ENCODE peak calls at places on chromosomes 3 and 15, in six cellular contexts. Z is CD8-positive, alpha-beta memory T cell; K is heart left ventricle; C is tibial artery; A is GM23248; U is psoas muscle. D is an unnamed sample. For H3K4me1, the result is how much of the 10 kb centered on the place peaks cover.

GRCh38 chr3:142065932-142066331 is 83.4 kb downstream of the TFDP2 start:
- DNase-seq in Z (no peak), U (no peak), K (no peak), C (no peak), A (no peak), D (no peak)

GRCh38 chr3:42351221-42351620 is 59.2 kb downstream of the LYZL4 start:
- DNase-seq in C (no peak), U (no peak), A (peak), Z (no peak), K (no peak), D (no peak)

GRCh38 chr3:56133423-56133822 is 334.8 kb downstream of the ERC2 start:
- DNase-seq in A (peak), Z (no peak), C (no peak), U (no peak), K (no peak), D (no peak)

GRCh38 chr3:55461896-55462295 is 25.2 kb downstream of the WNT5A start:
- DNase-seq in Z (no peak), K (no peak), A (peak), U (no peak), C (no peak), D (no peak)

GRCh38 chr3:72625616-72626337 is 222.5 kb downstream of the SHQ1 start:
- DNase-seq in Z (no peak), A (peak), K (no peak), U (no peak), C (no peak), D (no peak)

GRCh38 chr3:9499455-9500107 is 54.0 kb downstream of the LHFPL4 start:
- DNase-seq in K (no peak), Z (no peak), A (peak), U (no peak), C (no peak), D (no peak)

GRCh38 chr3:8501388-8502131 is at the start of gene LMCD1:
- DNase-seq in K (peak), Z (peak), C (peak), A (peak), U (peak), D (peak)

GRCh38 chr3:143313598-143314188 is 194.1 kb downstream of the CHST2 start:
- DNase-seq in A (no peak), K (no peak), U (no peak), C (no peak), Z (no peak), D (no peak)

GRCh38 chr3:46812237-46812791 is 50.9 kb downstream of the MYL3 start:
- DNase-seq in C (peak), A (peak), K (peak), U (peak), Z (peak), D (peak)

GRCh38 chr3:142288032-142288638 is 62.8 kb upstream of the GK5 start:
- DNase-seq in A (no peak), Z (no peak), K (no peak), C (no peak), U (no peak), D (no peak)

GRCh38 chr3:95899494-95899893 is 914.9 kb upstream of the EPHA6 start:
- DNase-seq in K (no peak), Z (no peak), U (no peak), A (peak), C (no peak), D (no peak)

GRCh38 chr3:182092662-182093262 is 381.0 kb downstream of the SOX2 start:
- DNase-seq in A (no peak), Z (no peak), U (no peak), C (no peak), K (no peak), D (no peak)

GRCh38 chr3:59425371-59425770 is 375.5 kb upstream of the CFAP20DC start:
- DNase-seq in U (no peak), Z (no peak), C (no peak), A (peak), K (no peak), D (no peak)

GRCh38 chr15:41562784-41563198 is 3.8 kb downstream of the TYRO3 start:
- DNase-seq in U (no peak), Z (no peak), K (no peak), C (no peak), A (no peak), D (no peak)

GRCh38 chr15:57538822-57539221 is 52.9 kb upstream of the MYZAP start:
- DNase-seq in U (no peak), Z (no peak), C (no peak), A (no peak), K (no peak), D (no peak)

GRCh38 chr15:90174140-90174891 is 26.8 kb upstream of the SEMA4B start:
- DNase-seq in Z (no peak), A (peak), C (peak), K (peak), U (peak), D (peak)

GRCh38 chr3:182632077-182632393 is 161.3 kb upstream of the ATP11B start:
- DNase-seq in Z (no peak), U (no peak), C (no peak), A (no peak), K (no peak), D (no peak)

GRCh38 chr3:23052230-23053019 is 150.7 kb upstream of the UBE2E2 start:
- DNase-seq in A (peak), C (no peak), K (no peak), U (no peak), Z (no peak), D (no peak)

GRCh38 chr3:184765730-184766074 is 46.3 kb upstream of the VPS8 start:
- DNase-seq in A (peak), C (no peak), U (no peak), Z (no peak), K (no peak), D (no peak)

GRCh38 chr3:67655364-67656121 is 1.1 kb upstream of the SUCLG2 start:
- DNase-seq in U (no peak), Z (peak), C (peak), K (peak), A (peak), D (peak)

GRCh38 chr3:187983484-187984124 is 170.4 kb upstream of the LPP start:
- DNase-seq in K (peak), C (peak), Z (no peak), A (peak), U (no peak), D (peak)

GRCh38 chr3:127831723-127832172 is 9.4 kb upstream of the MGLL start:
- DNase-seq in C (no peak), U (peak), A (peak), Z (no peak), K (peak), D (peak)

GRCh38 chr15:99932676-99933402 is 199.6 kb upstream of the LYSMD4 start:
- DNase-seq in Z (no peak), A (no peak), U (no peak), C (no peak), K (peak), D (peak)

GRCh38 chr3:64685331-64685799 is 2.4 kb downstream of the ADAMTS9 start:
- DNase-seq in A (peak), Z (no peak), C (peak), U (peak), K (peak), D (peak)

GRCh38 chr3:144106970-144107369 is 135.3 kb downstream of the DIPK2A start:
- DNase-seq in Z (no peak), A (no peak), C (no peak), U (no peak), K (no peak), D (no peak)

GRCh38 chr3:140636452-140637138 is 41.3 kb upstream of the TRIM42 start:
- DNase-seq in C (no peak), Z (no peak), U (no peak), K (no peak), A (peak), D (no peak)

GRCh38 chr3:183252973-183253363 is at the start of gene B3GNT5:
- DNase-seq in K (peak), A (no peak), U (peak), Z (no peak), C (no peak), D (no peak)

GRCh38 chr15:74752486-74753395 is 4.1 kb downstream of the CYP1A2 start:
- DNase-seq in U (no peak), K (no peak), A (peak), C (no peak), Z (no peak), D (no peak)

GRCh38 chr3:4722103-4722502 is 229.0 kb downstream of the ITPR1 start:
- DNase-seq in A (peak), U (peak), K (peak), C (no peak), Z (no peak), D (peak)

GRCh38 chr3:135627057-135627456 is 338.5 kb upstream of the PPP2R3A start:
- DNase-seq in U (no peak), Z (no peak), A (no peak), K (no peak), C (no peak), D (no peak)

GRCh38 chr3:177336841-177337430 is 139.7 kb upstream of the TBL1XR1 start:
- DNase-seq in K (no peak), C (no peak), Z (no peak), A (peak), U (no peak), D (no peak)
- H3K4me1 ChIP-seq in K (half or more), C (half or more), Z (under half), A (under half), U (half or more), D (half or more)

DNA sequence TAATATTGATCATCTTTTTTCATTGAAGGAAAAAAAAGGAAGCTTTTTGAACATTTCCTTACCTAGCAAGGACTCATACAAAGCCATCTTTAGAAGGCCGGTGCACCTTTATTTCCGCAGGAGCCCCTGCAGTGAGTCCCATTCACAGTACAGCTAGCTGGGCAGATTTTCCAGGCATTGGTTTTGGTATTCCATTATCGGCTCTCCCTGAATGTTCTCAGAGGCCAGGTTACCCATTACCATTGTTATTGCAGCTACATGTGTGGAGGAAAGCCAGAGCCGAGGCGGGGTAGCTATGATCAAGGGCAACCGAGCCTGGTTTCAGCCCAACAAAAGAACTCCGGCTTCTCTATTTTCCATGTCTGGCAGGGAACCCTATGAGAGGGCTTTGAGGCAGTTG is 100.2 kb downstream of the LRRK1 start:
- DNase-seq in U (no peak), Z (no peak), C (no peak), K (peak), A (no peak), D (no peak)
- H3K4me1 ChIP-seq in U (under half), Z (under half), C (under half), K (under half), A (under half), D (under half)

DNA sequence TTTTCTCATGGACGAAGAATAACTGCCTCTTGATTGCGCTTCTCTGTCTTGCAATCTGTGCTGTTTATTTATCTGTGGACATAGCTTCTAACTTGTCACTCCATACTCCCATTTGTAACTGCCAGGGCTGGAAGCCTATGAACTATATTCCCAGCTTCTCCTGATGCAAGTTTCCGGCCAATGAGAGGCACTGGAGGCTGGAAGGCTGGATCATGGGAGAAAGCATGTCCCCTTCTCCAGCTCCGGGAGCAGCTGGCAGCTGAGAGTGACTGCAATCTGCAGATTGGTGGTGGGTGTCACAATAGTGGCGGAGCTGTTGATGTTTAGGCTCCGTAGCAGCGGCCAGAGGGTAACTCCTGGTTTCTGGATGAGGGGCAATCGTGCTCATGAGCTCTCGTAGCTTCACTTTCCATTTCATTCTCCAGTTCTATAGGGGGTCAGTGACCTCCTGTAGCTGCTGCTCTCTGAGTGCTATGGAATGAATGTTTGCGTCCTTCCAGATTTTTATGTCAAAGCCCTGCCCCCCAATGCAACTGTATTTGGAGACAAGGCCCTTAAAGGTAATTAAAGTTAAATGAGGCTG is 35.7 kb upstream of the PCSK6 start:
- DNase-seq in Z (no peak), A (no peak), K (no peak), C (no peak), U (no peak), D (no peak)
- H3K4me1 ChIP-seq in Z (under half), A (under half), K (under half), C (under half), U (under half), D (under half)

GRCh38 chr15:60541784-60542617 is 63.1 kb upstream of the ICE2 start:
- DNase-seq in A (no peak), Z (no peak), C (no peak), U (peak), K (no peak), D (no peak)

GRCh38 chr15:60538129-60538528 is 59.2 kb upstream of the ICE2 start:
- DNase-seq in A (no peak), C (no peak), K (no peak), U (no peak), Z (no peak), D (no peak)

GRCh38 chr15:60539017-60539416 is 60.1 kb upstream of the ICE2 start:
- DNase-seq in U (no peak), Z (no peak), C (no peak), K (no peak), A (no peak), D (no peak)

GRCh38 chr15:60536951-60537350 is 58.0 kb upstream of the ICE2 start:
- DNase-seq in Z (no peak), A (no peak), K (no peak), U (no peak), C (no peak), D (no peak)

DNA sequence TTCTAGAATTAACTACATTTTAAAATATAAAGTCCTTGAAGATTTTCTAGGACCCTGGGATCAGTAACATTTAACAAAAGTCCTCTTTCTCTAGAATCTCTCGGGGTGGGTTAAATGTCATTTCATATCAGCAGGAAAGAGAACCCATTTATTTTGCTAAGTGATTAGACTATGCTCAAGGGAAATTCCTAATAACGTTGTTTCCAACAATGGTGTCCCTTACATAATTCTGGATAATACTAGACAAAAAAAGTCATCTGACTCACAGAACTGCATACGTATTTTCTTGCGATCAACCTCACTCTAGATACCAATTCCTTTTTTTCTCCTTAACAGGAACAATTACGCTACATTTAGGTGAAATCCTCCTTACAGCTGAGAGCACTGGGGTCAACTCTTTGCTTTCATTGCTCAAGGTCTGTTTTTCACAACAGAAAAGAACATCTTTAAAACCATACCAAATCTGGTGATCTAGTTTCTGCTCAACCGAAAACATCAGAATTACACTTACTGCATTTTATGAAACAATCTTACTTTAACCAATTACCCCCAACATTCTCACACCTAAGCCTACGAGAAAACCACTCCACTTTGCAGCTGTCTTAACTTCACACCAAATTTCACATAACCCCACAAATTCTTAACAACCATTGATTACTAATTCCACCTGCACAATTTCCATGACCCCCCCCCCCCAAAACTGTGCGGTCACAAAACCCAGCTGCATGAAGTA is 61.1 kb upstream of the ICE2 start:
- DNase-seq in A (no peak), Z (no peak), K (no peak), C (no peak), U (no peak), D (no peak)
- H3K4me1 ChIP-seq in A (under half), Z (half or more), K (under half), C (under half), U (half or more), D (under half)

GRCh38 chr3:61876797-61877196 is 315.4 kb downstream of the PTPRG start:
- DNase-seq in A (peak), U (no peak), C (no peak), Z (no peak), K (no peak), D (no peak)
- H3K4me1 ChIP-seq in A (under half), U (under half), C (half or more), Z (under half), K (half or more), D (under half)

GRCh38 chr15:66308526-66308925 is 15.2 kb downstream of the DIS3L start:
- DNase-seq in A (no peak), U (no peak), C (no peak), K (no peak), Z (no peak), D (no peak)

GRCh38 chr15:66310786-66311185 is 17.4 kb downstream of the DIS3L start:
- DNase-seq in A (no peak), K (no peak), U (no peak), C (no peak), Z (no peak), D (no peak)

GRCh38 chr15:66302489-66302888 is 9.1 kb downstream of the DIS3L start:
- DNase-seq in Z (no peak), C (no peak), K (no peak), U (no peak), A (no peak), D (no peak)

GRCh38 chr15:66312144-66312543 is 18.8 kb downstream of the DIS3L start:
- DNase-seq in Z (no peak), A (no peak), K (no peak), U (no peak), C (no peak), D (no peak)

GRCh38 chr15:66306381-66306780 is 13.0 kb downstream of the DIS3L start:
- DNase-seq in K (no peak), Z (no peak), A (no peak), U (no peak), C (no peak), D (no peak)
- H3K4me1 ChIP-seq in K (under half), Z (under half), A (under half), U (under half), C (under half), D (under half)

GRCh38 chr3:48594431-48595049 is 589 bp downstream of the COL7A1 start:
- DNase-seq in K (no peak), C (no peak), Z (no peak), A (peak), U (no peak), D (no peak)
- H3K4me1 ChIP-seq in K (half or more), C (half or more), Z (under half), A (under half), U (half or more), D (under half)

DNA sequence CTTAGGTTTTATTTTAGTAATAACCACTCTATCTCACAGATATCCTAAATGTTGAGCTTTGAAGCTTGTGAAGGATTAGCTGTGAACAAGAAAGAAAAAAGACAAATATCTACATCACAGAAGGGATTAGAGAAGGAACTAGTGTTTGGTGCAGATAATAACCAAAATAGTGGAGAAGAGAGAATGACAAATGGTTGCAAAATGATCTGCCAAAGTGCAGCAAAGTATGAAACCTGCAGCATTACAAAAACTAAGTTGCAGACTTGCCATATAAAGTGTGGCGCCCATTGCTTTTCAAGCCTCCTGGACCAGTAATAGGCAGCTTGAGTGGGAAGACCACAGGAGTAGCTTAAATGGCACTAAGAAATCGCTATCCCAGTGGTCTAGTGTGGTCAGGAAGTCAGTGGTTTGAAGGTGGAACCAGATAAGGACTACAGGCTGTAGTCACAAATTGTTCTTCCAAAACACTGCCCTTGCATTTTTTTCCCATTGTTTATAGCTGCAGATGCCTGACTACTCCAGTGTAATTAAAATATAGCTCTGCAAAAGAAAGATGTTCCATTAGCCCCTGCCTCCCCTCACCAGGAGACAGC is 20.7 kb downstream of the TPM1 start:
- DNase-seq in A (no peak), K (no peak), C (no peak), U (no peak), Z (no peak), D (no peak)
- H3K4me1 ChIP-seq in A (under half), K (half or more), C (half or more), U (under half), Z (under half), D (under half)